ENCODE peak calls at places on chromosomes 7 and 10, in ten cellular contexts. G, R, N, B, M, S, T, Z, F and E are unnamed samples.

GRCh38 chr7:149306854-149307253 is 44.9 kb downstream of the ZNF783 start:
- DNase-seq in R (no peak), S (no peak), M (no peak), G (no peak), Z (no peak), F (no peak), N (peak), T (no peak), B (no peak), E (no peak)

GRCh38 chr10:13115832-13116793 is 16.1 kb downstream of the OPTN start:
- DNase-seq in N (peak), R (no peak), S (no peak), M (no peak), G (no peak), B (no peak), T (no peak), Z (no peak), F (peak), E (no peak)

GRCh38 chr10:69481280-69481679 is 30.0 kb downstream of the TSPAN15 start:
- DNase-seq in R (no peak), G (no peak), M (no peak), T (peak), S (no peak), B (no peak), F (peak), N (no peak), Z (no peak), E (no peak)

GRCh38 chr7:86961686-86962085 is 97.8 kb downstream of the ELAPOR2 start:
- DNase-seq in S (no peak), M (no peak), G (no peak), Z (no peak), N (no peak), T (no peak), B (no peak), F (no peak), R (no peak), E (no peak)

GRCh38 chr7:108454674-108455523 is 1.3 kb downstream of the NRCAM start:
- DNase-seq in S (no peak), F (no peak), R (no peak), N (no peak), T (no peak), M (peak), B (peak), G (no peak), Z (peak), E (peak)

GRCh38 chr10:31274310-31274709 is 44.7 kb upstream of the ZEB1 start:
- DNase-seq in T (no peak), N (no peak), S (no peak), B (no peak), F (no peak), G (no peak), Z (no peak), M (no peak), R (no peak), E (peak)

GRCh38 chr10:103982639-103983038 is 15.7 kb downstream of the SLK start:
- DNase-seq in R (peak), S (no peak), M (no peak), B (peak), N (no peak), F (peak), G (no peak), Z (no peak), T (peak), E (no peak)

GRCh38 chr7:90816511-90817142 is 220.5 kb downstream of the CDK14 start:
- DNase-seq in Z (no peak), F (peak), M (no peak), R (no peak), S (peak), N (no peak), T (no peak), G (no peak), B (no peak), E (peak)

GRCh38 chr7:76262683-76263402 is 39.6 kb upstream of the HSPB1 start:
- DNase-seq in F (peak), Z (no peak), S (peak), R (peak), T (peak), G (no peak), M (no peak), N (peak), B (peak), E (peak)

GRCh38 chr10:92052741-92053140 is 129.2 kb downstream of the BTAF1 start:
- DNase-seq in S (no peak), R (no peak), Z (no peak), N (no peak), F (no peak), G (no peak), T (no peak), B (no peak), M (no peak), E (no peak)

GRCh38 chr7:50264908-50265307 is 39.6 kb upstream of the IKZF1 start:
- DNase-seq in F (peak), B (no peak), G (no peak), M (no peak), Z (no peak), N (no peak), T (no peak), R (no peak), S (no peak), E (no peak)

GRCh38 chr7:84188811-84189405 is 5.7 kb downstream of the SEMA3A start:
- DNase-seq in N (no peak), F (no peak), T (no peak), B (no peak), R (no peak), M (no peak), G (no peak), S (no peak), Z (no peak), E (peak)

GRCh38 chr10:60428387-60428737 is 38.7 kb upstream of the ANK3 start:
- DNase-seq in N (no peak), T (no peak), F (no peak), B (no peak), G (no peak), S (no peak), R (no peak), M (no peak), Z (no peak), E (no peak)

GRCh38 chr7:87218941-87219544 is 489 bp downstream of the TMEM243 start:
- DNase-seq in S (no peak), T (peak), M (peak), B (peak), G (peak), N (peak), F (peak), Z (peak), R (peak), E (peak)

GRCh38 chr10:80144302-80145131 is 12.0 kb downstream of the PLAC9 start:
- DNase-seq in G (no peak), N (peak), F (peak), Z (peak), B (no peak), R (no peak), S (no peak), M (no peak), T (peak), E (peak)

GRCh38 chr7:1455241-1455939 is 3.9 kb downstream of the MICALL2 start:
- DNase-seq in S (peak), R (no peak), B (no peak), M (peak), Z (peak), N (peak), F (no peak), T (no peak), G (no peak), E (peak)

GRCh38 chr10:33722067-33722466 is 387.6 kb upstream of the NRP1 start:
- DNase-seq in R (no peak), Z (no peak), F (no peak), N (no peak), G (no peak), T (no peak), S (no peak), B (peak), M (no peak), E (no peak)

GRCh38 chr10:27838291-27838690 is 92.7 kb upstream of the MKX start:
- DNase-seq in T (no peak), G (no peak), S (no peak), F (no peak), M (no peak), B (no peak), Z (no peak), R (no peak), N (no peak), E (no peak)

GRCh38 chr7:22354462-22354861 is 2.5 kb downstream of the RAPGEF5 start:
- DNase-seq in S (no peak), M (no peak), F (no peak), T (no peak), R (no peak), G (no peak), N (no peak), B (no peak), Z (no peak), E (no peak)

GRCh38 chr10:90504172-90504571 is 353.7 kb downstream of the HTR7 start:
- DNase-seq in T (no peak), S (no peak), G (no peak), Z (no peak), M (no peak), F (no peak), R (no peak), N (no peak), B (peak), E (no peak)

GRCh38 chr10:3780056-3780765 is 4.8 kb downstream of the KLF6 start:
- DNase-seq in N (peak), Z (no peak), T (no peak), F (no peak), S (no peak), B (no peak), M (no peak), R (no peak), G (no peak), E (peak)
- H3K4me3 ChIP-seq in N (peak), Z (peak), T (no peak), F (peak), S (no peak), B (no peak), M (peak), R (peak), G (peak), E (peak)

DNA sequence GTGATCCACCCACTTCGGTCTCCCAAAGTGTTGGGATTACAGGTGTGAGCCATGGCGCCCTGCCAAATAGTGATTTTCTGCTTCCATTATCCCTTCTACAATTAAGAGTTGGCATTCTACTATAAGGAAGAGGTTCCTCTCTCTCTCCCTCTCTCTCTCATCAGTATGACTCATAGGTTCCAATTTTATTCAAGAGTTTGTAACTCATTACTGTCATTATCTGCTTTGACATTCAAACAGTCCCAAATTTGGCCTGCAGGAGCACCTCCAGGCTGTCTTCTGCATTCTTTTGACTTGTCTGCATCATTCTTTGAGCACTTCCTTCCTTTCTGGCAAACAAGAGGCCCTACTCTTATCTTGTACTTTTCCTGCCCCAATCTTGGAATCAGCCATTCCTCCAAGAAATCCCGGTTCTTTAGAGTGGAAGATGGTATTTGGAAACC is 33.2 kb upstream of the CALU start:
- DNase-seq in F (no peak), M (no peak), G (no peak), N (no peak), T (no peak), S (no peak), B (no peak), Z (no peak), R (no peak), E (peak)
- TF ChIP-seq CTCF in F (no peak), M (no peak), G (no peak), N (no peak), T (no peak), S (no peak), B (no peak), Z (no peak), R (no peak), E (no peak)

GRCh38 chr7:98826811-98827231 is 43.0 kb downstream of the TMEM130 start:
- DNase-seq in G (peak), M (no peak), T (no peak), Z (no peak), S (peak), F (no peak), N (no peak), B (peak), R (peak), E (no peak)

GRCh38 chr7:98828368-98828767 is 41.4 kb downstream of the TMEM130 start:
- DNase-seq in G (no peak), Z (no peak), R (no peak), M (no peak), N (no peak), B (no peak), S (no peak), F (no peak), T (no peak), E (no peak)

GRCh38 chr7:98827258-98827657 is 42.6 kb downstream of the TMEM130 start:
- DNase-seq in N (no peak), G (no peak), F (no peak), Z (no peak), S (no peak), B (no peak), M (no peak), R (no peak), T (no peak), E (no peak)

GRCh38 chr7:98823226-98823625 is 46.6 kb downstream of the TMEM130 start:
- DNase-seq in B (no peak), S (no peak), T (no peak), Z (no peak), F (no peak), N (no peak), G (no peak), M (no peak), R (no peak), E (no peak)

DNA sequence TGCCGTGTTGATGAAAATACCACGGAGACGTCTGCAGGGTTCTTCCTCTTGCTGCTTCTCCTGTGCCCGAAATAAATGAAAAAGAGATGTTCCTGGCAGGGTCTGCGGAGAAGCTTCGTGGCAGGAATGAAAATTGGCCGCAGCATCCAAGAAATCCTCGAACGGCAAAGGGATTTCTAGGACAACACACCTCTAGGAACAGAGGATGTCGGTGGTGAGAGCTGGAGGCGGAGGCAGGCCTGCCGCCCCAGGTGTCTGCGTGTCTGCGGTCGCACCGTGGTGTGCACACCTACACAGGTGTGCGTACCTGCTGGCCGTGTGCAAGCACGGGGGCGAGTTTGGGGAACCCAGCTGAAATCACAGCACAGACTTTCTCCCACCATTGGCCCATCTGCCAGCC is 43.4 kb downstream of the TMEM130 start:
- DNase-seq in F (no peak), S (no peak), G (no peak), M (no peak), T (no peak), R (no peak), Z (no peak), B (no peak), N (no peak), E (no peak)
- H3K4me3 ChIP-seq in F (no peak), S (no peak), G (no peak), M (no peak), T (no peak), R (no peak), Z (no peak), B (no peak), N (no peak), E (no peak)

GRCh38 chr10:113563306-113564088 is 10.6 kb downstream of the HABP2 start:
- DNase-seq in Z (peak), F (peak), N (peak), M (peak), R (peak), B (peak), S (no peak), T (peak), G (peak), E (peak)
- TF ChIP-seq CTCF in Z (peak), F (peak), N (peak), M (peak), R (peak), B (peak), S (peak), T (peak), G (peak), E (peak)

GRCh38 chr10:57897611-57898010 is 370.1 kb downstream of the IPMK start:
- DNase-seq in B (no peak), F (no peak), S (no peak), G (no peak), M (no peak), R (no peak), Z (no peak), T (no peak), N (no peak), E (no peak)

GRCh38 chr10:57898231-57898630 is 369.5 kb downstream of the IPMK start:
- DNase-seq in B (peak), T (no peak), N (peak), R (no peak), Z (no peak), G (no peak), S (peak), M (no peak), F (no peak), E (peak)
- H3K4me3 ChIP-seq in B (no peak), T (no peak), N (no peak), R (no peak), Z (no peak), G (no peak), S (no peak), M (no peak), F (no peak), E (no peak)

GRCh38 chr10:20492447-20492846 is 404.7 kb downstream of the NEBL start:
- DNase-seq in S (no peak), T (no peak), R (no peak), B (peak), Z (no peak), F (no peak), N (no peak), M (no peak), G (no peak), E (no peak)
- TF ChIP-seq CTCF in S (no peak), T (peak), R (no peak), B (peak), Z (no peak), F (no peak), N (no peak), M (no peak), G (no peak), E (no peak)

GRCh38 chr10:49288341-49289065 is 10.5 kb upstream of the C10orf71 start:
- DNase-seq in S (no peak), T (no peak), Z (no peak), N (no peak), M (no peak), G (peak), F (no peak), R (no peak), B (no peak), E (no peak)
- H3K4me3 ChIP-seq in S (no peak), T (no peak), Z (no peak), N (no peak), M (no peak), G (no peak), F (no peak), R (no peak), B (no peak), E (no peak)

GRCh38 chr7:144130730-144131129 is 7.8 kb downstream of the OR2A14 start:
- DNase-seq in G (no peak), T (no peak), M (no peak), Z (no peak), N (no peak), F (no peak), S (no peak), B (no peak), R (no peak), E (no peak)

GRCh38 chr7:144122876-144123275 is at the start of gene OR2A14:
- DNase-seq in B (no peak), M (no peak), Z (no peak), S (no peak), R (no peak), N (no peak), G (no peak), T (no peak), F (no peak), E (no peak)

GRCh38 chr7:144132262-144132661 is 9.3 kb downstream of the OR2A14 start:
- DNase-seq in G (no peak), Z (no peak), T (no peak), R (no peak), M (no peak), F (no peak), S (no peak), N (no peak), B (no peak), E (no peak)

GRCh38 chr7:144133307-144133706 is 10.3 kb downstream of the OR2A14 start:
- DNase-seq in B (no peak), G (no peak), M (no peak), F (no peak), S (no peak), Z (no peak), T (no peak), N (no peak), R (no peak), E (no peak)

GRCh38 chr7:144127714-144128334 is 4.8 kb downstream of the OR2A14 start:
- DNase-seq in T (peak), G (peak), Z (peak), M (peak), F (peak), B (peak), N (peak), S (peak), R (peak), E (peak)
- TF ChIP-seq CTCF in T (peak), G (peak), Z (peak), M (peak), F (peak), B (peak), N (peak), S (peak), R (peak), E (peak)